ENCODE peak calls at places on chromosomes 3 and 15, in six cellular contexts. W is choroid plexus epithelial cell, P is GM10248, L is Karpas-422, D is vagina, Y is NCI-H524. H is an unnamed sample.

GRCh38 chr15:66249623-66250174 is 3.9 kb downstream of the MEGF11 start:
- DNase-seq in W (peak), P (no peak), L (no peak), D (no peak), Y (no peak), H (no peak)

GRCh38 chr15:57589276-57590073 is 2.2 kb upstream of the MYZAP start:
- DNase-seq in W (no peak), P (no peak), L (no peak), D (no peak), Y (no peak), H (no peak)

GRCh38 chr3:47065681-47066080 is 86.2 kb downstream of the NBEAL2 start:
- DNase-seq in W (no peak), P (no peak), L (no peak), D (no peak), Y (no peak), H (no peak)

GRCh38 chr3:189186093-189186492 is 14.3 kb downstream of the TPRG1 start:
- DNase-seq in W (peak), P (no peak), L (no peak), D (no peak), Y (no peak), H (peak)

GRCh38 chr15:78061963-78062427 is 15.5 kb downstream of the TBC1D2B start:
- DNase-seq in W (peak), P (peak), L (no peak), D (no peak), Y (peak), H (peak)

GRCh38 chr3:127546970-127547733 is 43.4 kb downstream of the TPRA1 start:
- DNase-seq in W (no peak), P (no peak), L (no peak), D (no peak), Y (no peak), H (no peak)

GRCh38 chr3:152087153-152087552 is 181.6 kb upstream of the MBNL1 start:
- DNase-seq in W (no peak), P (no peak), L (no peak), D (no peak), Y (no peak), H (no peak)

GRCh38 chr3:118628704-118629341 is 405.8 kb downstream of the IGSF11 start:
- DNase-seq in W (peak), P (peak), L (peak), D (no peak), Y (peak), H (peak)

GRCh38 chr3:127105996-127106855 is 86.7 kb upstream of the PRR23E start:
- DNase-seq in W (no peak), P (no peak), L (no peak), D (no peak), Y (no peak), H (no peak)

GRCh38 chr3:112365636-112366035 is 32.7 kb downstream of the CD200 start:
- DNase-seq in W (peak), P (no peak), L (no peak), D (no peak), Y (no peak), H (no peak)

GRCh38 chr3:184590795-184591194 is 29.2 kb downstream of the EPHB3 start:
- DNase-seq in W (no peak), P (no peak), L (no peak), D (no peak), Y (no peak), H (no peak)

GRCh38 chr3:58521917-58522680 is 14.9 kb downstream of the ACOX2 start:
- DNase-seq in W (no peak), P (no peak), L (no peak), D (no peak), Y (no peak), H (peak)

GRCh38 chr3:158845748-158846350 is 44.0 kb downstream of the MFSD1 start:
- DNase-seq in W (peak), P (peak), L (peak), D (no peak), Y (peak), H (peak)

GRCh38 chr3:123447749-123448502 is 964 bp downstream of the ADCY5 start:
- DNase-seq in W (no peak), P (peak), L (no peak), D (no peak), Y (peak), H (no peak)

GRCh38 chr3:165854696-165855095 is 17.5 kb upstream of the BCHE start:
- DNase-seq in W (peak), P (peak), L (peak), D (no peak), Y (peak), H (peak)

GRCh38 chr3:141646760-141647561 is 91.1 kb upstream of the RNF7 start:
- DNase-seq in W (peak), P (no peak), L (peak), D (no peak), Y (peak), H (peak)

GRCh38 chr15:45088801-45089711 is 24.9 kb downstream of the DUOX2 start:
- DNase-seq in W (no peak), P (no peak), L (no peak), D (no peak), Y (no peak), H (peak)

GRCh38 chr15:56168394-56168793 is 75.3 kb downstream of the RFX7 start:
- DNase-seq in W (peak), P (no peak), L (no peak), D (no peak), Y (no peak), H (peak)

GRCh38 chr15:28243901-28244300 is 78.1 kb downstream of the HERC2 start:
- DNase-seq in W (no peak), P (no peak), L (no peak), D (no peak), Y (no peak), H (no peak)

GRCh38 chr15:80404057-80404718 is at the start of gene ARNT2:
- DNase-seq in W (no peak), P (peak), L (no peak), D (no peak), Y (peak), H (no peak)

GRCh38 chr3:127254730-127255129 is 33.1 kb downstream of the PRR20G start:
- DNase-seq in W (no peak), P (no peak), L (peak), D (peak), Y (peak), H (no peak)

GRCh38 chr15:29127506-29128430 is 141.9 kb downstream of the NSMCE3 start:
- DNase-seq in W (no peak), P (no peak), L (no peak), D (no peak), Y (no peak), H (no peak)